ENCODE peak calls at places on chromosome 3, in five cellular contexts. I, Q, B, G and S are unnamed samples. For H3K4me1, the result is how much of the 10 kb centered on the place peaks cover.

GRCh38 chr3:111690242-111690641 is 95.1 kb upstream of the ZBED2 start:
- DNase-seq in I (no peak), Q (no peak), B (no peak), G (no peak), S (no peak)

GRCh38 chr3:173748140-173748539 is 350.6 kb downstream of the NLGN1 start:
- DNase-seq in I (no peak), Q (no peak), B (no peak), G (no peak), S (no peak)

GRCh38 chr3:45127130-45127822 is 18.9 kb downstream of the CDCP1 start:
- DNase-seq in I (no peak), Q (no peak), B (no peak), G (no peak), S (no peak)

GRCh38 chr3:32903953-32904352 is 47.5 kb upstream of the CCR4 start:
- DNase-seq in I (no peak), Q (no peak), B (no peak), G (peak), S (no peak)

GRCh38 chr3:37571269-37571668 is 290.4 kb upstream of the CTDSPL start:
- DNase-seq in I (no peak), Q (no peak), B (no peak), G (no peak), S (no peak)

GRCh38 chr3:181711325-181712135 is at the start of gene SOX2:
- DNase-seq in I (peak), Q (peak), B (peak), G (no peak), S (no peak)

GRCh38 chr3:10292505-10293419 is at the start of gene GHRL:
- DNase-seq in I (no peak), Q (no peak), B (no peak), G (no peak), S (no peak)

GRCh38 chr3:26353052-26353451 is 269.5 kb upstream of the LRRC3B start:
- DNase-seq in I (no peak), Q (no peak), B (no peak), G (no peak), S (no peak)

GRCh38 chr3:181700168-181701087 is 11.3 kb upstream of the SOX2 start:
- DNase-seq in I (no peak), Q (no peak), B (peak), G (peak), S (no peak)

GRCh38 chr3:78402720-78403119 is 1362.8 kb downstream of the ROBO2 start:
- DNase-seq in I (no peak), Q (no peak), B (no peak), G (no peak), S (no peak)

GRCh38 chr3:118504906-118505305 is 529.7 kb downstream of the IGSF11 start:
- DNase-seq in I (no peak), Q (no peak), B (no peak), G (no peak), S (no peak)

GRCh38 chr3:7504886-7505775 is 644.2 kb downstream of the GRM7 start:
- DNase-seq in I (no peak), Q (no peak), B (no peak), G (no peak), S (no peak)

GRCh38 chr3:61009025-61009424 is 242.2 kb downstream of the FHIT start:
- DNase-seq in I (no peak), Q (no peak), B (no peak), G (no peak), S (no peak)

GRCh38 chr3:42809202-42809601 is at the start of gene ACKR2:
- DNase-seq in I (no peak), Q (no peak), B (no peak), G (no peak), S (no peak)

GRCh38 chr3:67516496-67516895 is 137.9 kb downstream of the SUCLG2 start:
- DNase-seq in I (no peak), Q (no peak), B (no peak), G (no peak), S (no peak)

GRCh38 chr3:67517781-67518180 is 136.6 kb downstream of the SUCLG2 start:
- DNase-seq in I (no peak), Q (no peak), B (no peak), G (no peak), S (no peak)

GRCh38 chr3:67518196-67518595 is 136.2 kb downstream of the SUCLG2 start:
- DNase-seq in I (no peak), Q (no peak), B (no peak), G (no peak), S (no peak)

GRCh38 chr3:67521053-67521646 is 133.3 kb downstream of the SUCLG2 start:
- DNase-seq in I (no peak), Q (no peak), B (no peak), G (no peak), S (no peak)

GRCh38 chr3:67515778-67516177 is 138.6 kb downstream of the SUCLG2 start:
- DNase-seq in I (no peak), Q (no peak), B (peak), G (no peak), S (no peak)
- H3K27ac ChIP-seq in I (no peak), Q (no peak), B (no peak), G (no peak), S (no peak)

DNA sequence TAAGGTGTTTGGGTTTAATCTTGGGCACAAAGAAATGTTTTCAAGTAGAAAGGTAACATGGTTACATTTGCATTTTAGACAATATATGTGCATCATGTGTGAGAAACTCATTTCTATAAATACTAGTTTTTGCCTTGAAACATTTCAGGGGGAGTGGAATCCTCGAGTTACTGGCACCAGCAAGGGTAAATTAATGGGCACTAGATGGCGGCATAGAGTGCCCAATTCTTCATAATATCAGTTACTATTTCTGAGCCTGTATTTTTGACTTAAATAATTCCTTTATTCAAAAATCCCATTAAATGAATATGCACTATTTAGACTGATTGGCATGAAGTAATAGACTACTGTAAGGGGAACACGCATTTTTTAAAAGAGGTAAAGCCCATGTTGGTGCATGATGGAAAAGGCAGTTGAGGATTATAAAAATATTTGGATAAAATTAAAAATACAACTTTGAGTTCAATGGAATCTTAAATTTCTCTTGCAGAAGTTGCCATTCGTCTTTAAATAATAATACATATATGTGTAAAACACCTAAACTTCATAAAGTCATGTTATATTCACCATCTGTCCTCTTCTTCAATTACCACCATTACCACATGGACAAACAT is 106.3 kb downstream of the ZBTB20 start:
- DNase-seq in I (no peak), Q (no peak), B (peak), G (peak), S (peak)
- H3K4me1 ChIP-seq in I (under half), Q (under half), B (under half), G (under half), S (under half)

DNA sequence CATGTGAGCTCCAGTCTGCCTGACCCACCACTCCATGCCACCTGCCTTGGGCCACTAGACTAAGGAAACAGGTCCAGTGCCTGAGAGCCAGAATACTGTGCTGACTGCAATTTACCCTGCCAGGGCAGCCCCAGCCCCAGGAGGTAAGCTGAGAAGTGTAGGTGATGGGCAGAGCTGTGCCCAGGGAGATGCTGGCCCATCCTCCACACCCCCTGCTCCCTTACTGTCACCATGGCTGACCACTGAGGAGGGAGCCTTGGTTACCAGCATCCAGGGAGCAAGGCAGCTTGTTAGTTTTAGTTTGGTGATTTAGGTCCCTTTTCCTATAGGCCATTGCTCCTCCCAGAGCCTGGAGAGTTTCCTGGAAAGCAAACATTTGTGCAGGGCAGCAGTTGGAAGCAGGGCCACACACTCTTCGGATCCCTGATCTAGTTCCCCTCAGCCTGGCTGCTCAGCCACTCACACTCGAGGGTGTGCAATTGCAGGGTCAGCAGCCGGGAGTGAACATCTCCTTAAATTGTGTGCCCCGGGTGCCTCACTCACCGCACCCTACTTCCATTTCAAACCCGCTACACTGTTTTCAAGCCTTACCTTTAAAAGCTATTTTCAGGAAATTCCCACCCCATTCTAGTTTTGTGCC is 2.0 kb downstream of the GALNT15 start:
- DNase-seq in I (no peak), Q (no peak), B (no peak), G (no peak), S (no peak)
- H3K27ac ChIP-seq in I (no peak), Q (no peak), B (no peak), G (no peak), S (no peak)

GRCh38 chr3:23835087-23835486 is 29.3 kb downstream of the UBE2E1 start:
- DNase-seq in I (no peak), Q (no peak), B (no peak), G (no peak), S (no peak)
- H3K4me1 ChIP-seq in I (under half), Q (under half), B (under half), G (under half), S (under half)